ENCODE peak calls at places on chromosomes 2 and 18, in six cellular contexts. U, S, P, K, N and T are unnamed samples.

GRCh38 chr2:25159947-25160346 is 8.4 kb downstream of the POMC start:
- DNase-seq in P (no peak), U (no peak), K (no peak), N (no peak), S (peak; percentile 56), T (no peak)

GRCh38 chr2:158580760-158581159 is 124.0 kb downstream of the PKP4 start:
- DNase-seq in K (no peak), S (no peak), N (no peak), U (no peak), P (no peak), T (no peak)

GRCh38 chr18:25830787-25831186 is 259.6 kb downstream of the SS18 start:
- DNase-seq in S (peak; percentile 52), U (peak; percentile 87), K (peak; percentile 68), P (no peak), N (peak; percentile 25), T (peak; percentile 78)

GRCh38 chr18:76493213-76494107 is 1.6 kb downstream of the ZNF516 start:
- DNase-seq in N (no peak), K (peak; percentile 40), U (peak; percentile 60), S (peak; percentile 81), P (no peak), T (peak; percentile 57)

GRCh38 chr2:238513346-238513745 is 86.6 kb downstream of the ASB1 start:
- DNase-seq in P (peak; percentile 42), S (peak; percentile 66), U (peak; percentile 47), K (peak; percentile 38), N (no peak), T (peak; percentile 37)

GRCh38 chr2:142031656-142032055 is 99.2 kb downstream of the LRP1B start:
- DNase-seq in N (no peak), S (no peak), K (no peak), U (no peak), P (no peak), T (no peak)

GRCh38 chr2:177332041-177332991 is 60.3 kb upstream of the AGPS start:
- DNase-seq in S (peak; percentile 88), U (peak; percentile 72), K (peak; percentile 71), N (peak; percentile 55), P (peak; percentile 39), T (peak; percentile 83)

GRCh38 chr2:203751886-203752285 is 45.4 kb downstream of the CD28 start:
- DNase-seq in U (no peak), S (no peak), P (no peak), N (no peak), K (no peak), T (peak; percentile 29)

GRCh38 chr2:235564884-235565530 is 71.2 kb downstream of the AGAP1 start:
- DNase-seq in K (no peak), S (no peak), U (no peak), P (no peak), N (no peak), T (no peak)

GRCh38 chr2:135563793-135564192 is 32.5 kb downstream of the R3HDM1 start:
- DNase-seq in P (no peak), K (peak; percentile 53), N (no peak), S (peak; percentile 5), U (peak; percentile 13), T (peak; percentile 15)

GRCh38 chr2:225041210-225041870 is 928 bp downstream of the DOCK10 start:
- DNase-seq in U (peak; percentile 31), K (peak; percentile 46), P (no peak), N (no peak), S (peak; percentile 35), T (peak; percentile 58)

GRCh38 chr2:241846406-241846805 is 12.3 kb downstream of the PDCD1 start:
- DNase-seq in P (no peak), N (no peak), U (no peak), S (no peak), K (no peak), T (no peak)

GRCh38 chr2:241842620-241843211 is 16.0 kb downstream of the PDCD1 start:
- DNase-seq in P (no peak), U (peak; percentile 57), S (peak; percentile 14), N (peak; percentile 57), K (no peak), T (no peak)

GRCh38 chr2:241843321-241844065 is 15.2 kb downstream of the PDCD1 start:
- DNase-seq in S (no peak), N (no peak), U (no peak), K (no peak), P (no peak), T (no peak)

GRCh38 chr2:241844066-241844728 is 14.5 kb downstream of the PDCD1 start:
- DNase-seq in N (peak; percentile 86), S (peak; percentile 51), U (peak; percentile 77), K (no peak), P (peak; percentile 32), T (peak; percentile 14)

DNA sequence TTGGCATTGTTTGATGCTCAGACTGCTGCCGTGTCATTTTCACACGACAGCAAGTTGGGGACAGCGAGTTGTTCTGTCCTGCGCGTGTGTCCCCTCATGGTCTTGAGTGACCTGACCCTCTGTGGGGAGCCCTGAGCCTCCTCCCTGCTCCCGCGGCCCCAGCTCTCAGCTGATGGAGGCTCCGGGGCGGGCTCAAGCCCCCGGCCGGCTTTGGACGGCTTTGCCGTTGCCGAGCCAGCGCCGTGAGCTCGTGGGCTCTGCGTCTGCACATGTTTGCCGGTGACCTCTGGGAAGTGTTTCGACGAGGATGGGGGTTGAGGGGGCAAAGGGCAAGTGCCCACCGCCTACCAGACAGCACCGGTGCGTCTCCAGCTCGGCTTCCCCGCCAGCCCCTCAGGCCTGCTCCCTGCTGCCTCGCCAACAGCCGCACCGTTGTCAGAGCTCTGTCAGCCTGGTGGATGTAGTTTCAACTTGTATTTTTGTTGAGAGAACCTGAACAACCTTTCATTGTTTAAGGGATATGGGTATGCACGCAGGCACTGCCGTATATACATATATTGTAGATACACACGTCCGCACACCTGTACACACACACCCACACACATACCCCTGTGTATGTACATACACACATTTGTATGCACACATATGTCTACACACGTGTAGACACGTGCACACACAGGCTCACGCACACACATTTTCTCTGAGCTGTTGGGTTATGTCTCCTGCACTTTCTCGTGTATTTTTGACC is 13.7 kb downstream of the PDCD1 start:
- DNase-seq in U (no peak), P (no peak), S (no peak), K (no peak), N (no peak), T (no peak)
- H3K4me3 ChIP-seq in U (no peak overlapping the region), P (peak overlapping the region; percentile 43), S (no peak overlapping the region), K (no peak overlapping the region), N (no peak overlapping the region), T (no peak overlapping the region)

GRCh38 chr2:46643493-46643892 is 164.1 kb downstream of the TMEM247 start:
- DNase-seq in K (no peak), N (no peak), U (no peak), P (no peak), S (no peak), T (no peak)
- TF ChIP-seq CTCF in K (peak; percentile 44), N (no peak), U (no peak), P (peak; percentile 41), S (no peak), T (peak; percentile 18)

GRCh38 chr2:73110622-73111299 is 2.0 kb downstream of the RAB11FIP5 start:
- DNase-seq in K (no peak), N (no peak), U (no peak), P (no peak), S (no peak), T (peak; percentile 33)
- H3K4me3 ChIP-seq in K (peak overlapping the region; percentile 75), N (no peak overlapping the region), U (no peak overlapping the region), P (peak overlapping the region; percentile 85), S (peak overlapping the region; percentile 74), T (peak overlapping the region; percentile 63)

DNA sequence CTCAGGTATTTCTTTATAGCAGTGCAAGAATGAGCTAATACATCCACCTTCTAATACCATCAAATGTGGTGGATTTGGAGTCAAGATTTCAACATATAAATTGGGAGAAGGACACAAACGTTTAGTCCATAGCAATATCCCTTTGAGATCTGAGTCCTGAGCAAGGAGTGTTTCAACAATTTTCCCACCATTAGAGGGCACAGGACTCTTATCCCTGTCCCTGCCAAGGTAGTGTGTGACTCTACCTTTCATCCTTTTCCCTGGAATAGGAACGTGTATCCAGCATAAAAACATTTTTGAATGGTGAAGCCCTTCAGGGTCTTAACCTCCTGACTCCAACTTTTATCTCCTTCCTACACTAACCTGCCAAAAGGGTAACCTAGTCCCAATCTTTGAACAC is 181.3 kb upstream of the SRD5A2 start:
- DNase-seq in K (no peak), S (no peak), U (no peak), P (no peak), N (no peak), T (no peak)
- TF ChIP-seq CTCF in K (no peak), S (no peak), U (no peak), P (no peak), N (no peak), T (no peak)

DNA sequence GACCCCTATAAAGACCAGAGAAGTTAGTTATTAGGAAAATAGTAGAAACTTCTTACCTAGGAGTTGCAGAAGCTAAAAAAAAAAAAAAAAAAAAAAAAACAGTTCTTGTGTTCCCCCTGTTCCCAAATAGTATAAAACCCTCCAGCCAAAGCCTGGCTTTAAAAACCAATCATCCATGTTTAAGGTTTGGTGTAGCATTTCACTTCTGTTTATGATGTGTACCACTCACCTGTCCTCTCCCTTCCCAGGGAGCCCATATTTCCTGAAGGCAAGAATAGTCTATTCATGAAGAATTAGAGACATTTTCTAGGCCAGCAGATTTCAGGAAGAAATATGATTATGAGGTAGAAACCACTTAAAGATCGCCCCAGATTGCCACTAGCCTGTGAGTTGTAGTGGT is 273.6 kb downstream of the SETBP1 start:
- DNase-seq in S (no peak), N (no peak), U (no peak), K (no peak), P (no peak), T (no peak)
- H3K4me3 ChIP-seq in S (no peak overlapping the region), N (no peak overlapping the region), U (no peak overlapping the region), K (no peak overlapping the region), P (no peak overlapping the region), T (no peak overlapping the region)

GRCh38 chr18:36769611-36770314 is 59.0 kb downstream of the TPGS2 start:
- DNase-seq in P (peak; percentile 13), U (peak; percentile 21), K (no peak), S (peak; percentile 26), N (no peak), T (no peak)
- TF ChIP-seq CTCF in P (peak; percentile 78), U (no peak), K (peak; percentile 57), S (peak; percentile 66), N (peak; percentile 32), T (peak; percentile 37)

DNA sequence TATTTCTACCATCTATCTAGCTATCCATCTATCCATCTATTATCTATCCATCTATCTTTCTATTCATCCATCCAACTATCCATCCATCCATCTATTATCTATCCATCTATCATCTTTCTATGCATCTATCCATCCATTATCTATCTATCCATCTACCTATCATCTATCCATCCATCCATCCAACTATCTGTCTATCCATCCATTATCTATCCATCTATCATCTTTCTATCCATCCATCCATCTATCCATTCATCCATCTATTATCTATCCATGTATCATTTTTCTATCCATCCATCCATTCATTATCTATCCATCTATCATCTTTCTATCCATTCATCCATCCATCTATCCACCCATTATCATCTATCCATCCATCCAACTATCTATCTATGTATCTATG is 24.6 kb upstream of the ZNF407 start:
- DNase-seq in U (no peak), N (no peak), S (no peak), P (no peak), K (no peak), T (no peak)
- H3K4me3 ChIP-seq in U (no peak overlapping the region), N (no peak overlapping the region), S (no peak overlapping the region), P (no peak overlapping the region), K (no peak overlapping the region), T (no peak overlapping the region)

DNA sequence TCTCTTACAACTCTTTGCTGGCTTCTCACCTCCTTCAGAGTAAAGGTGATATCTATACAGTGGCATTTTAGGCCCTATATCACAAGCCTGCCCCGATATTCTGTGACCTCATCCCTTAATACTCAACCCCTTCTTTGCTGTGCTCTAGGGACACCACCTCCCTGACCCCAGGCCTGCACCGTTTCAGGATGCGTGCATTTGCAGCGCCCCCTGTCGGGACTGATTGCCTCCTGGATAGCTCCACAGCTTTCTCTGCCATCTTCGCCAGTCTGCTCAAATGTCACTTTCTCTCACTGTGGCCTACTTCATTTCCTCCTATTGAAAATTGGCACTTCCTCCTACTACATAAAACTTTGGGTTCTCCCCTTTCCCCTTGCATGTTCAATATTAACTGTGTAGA is 289.6 kb downstream of the SOCS6 start:
- DNase-seq in N (no peak), U (no peak), S (no peak), P (no peak), K (no peak), T (no peak)
- TF ChIP-seq CTCF in N (no peak), U (no peak), S (no peak), P (peak; percentile 48), K (peak; percentile 11), T (no peak)